ENCODE peak calls at places on chromosomes 5 and 9, in nine cellular contexts. O is OCI-LY7, Z is HCT116, W is MM.1S, Y is GM23248, R is GM23338, X is PC-9, H is PC-3, D is SK-N-SH. T is an unnamed sample.

GRCh38 chr5:74310386-74310785 is 330.1 kb downstream of the ENC1 start:
- DNase-seq in H (peak; percentile 50), Y (peak; percentile 42), R (no peak), W (no peak), O (no peak), D (no peak), Z (no peak), X (peak; percentile 29), T (no peak)

GRCh38 chr9:24041294-24041693 is 215.3 kb upstream of the ELAVL2 start:
- DNase-seq in H (no peak), O (no peak), R (no peak), Y (no peak), W (no peak), X (no peak), Z (no peak), D (no peak), T (no peak)

GRCh38 chr5:115100556-115100955 is 69.2 kb downstream of the TRIM36 start:
- DNase-seq in O (no peak), X (no peak), D (no peak), H (peak; percentile 42), Z (no peak), R (no peak), Y (peak; percentile 38), W (no peak), T (peak; percentile 16)

GRCh38 chr9:87554177-87554940 is 56.7 kb downstream of the DAPK1 start:
- DNase-seq in R (peak; percentile 29), W (no peak), Y (peak; percentile 9), D (no peak), H (no peak), X (no peak), Z (no peak), O (peak; percentile 24), T (no peak)

GRCh38 chr9:92291577-92291976 is 1.9 kb downstream of the IARS1 start:
- DNase-seq in H (no peak), Z (no peak), Y (peak; percentile 9), O (no peak), X (no peak), D (no peak), W (no peak), R (no peak), T (no peak)

GRCh38 chr5:58187473-58188286 is 272.2 kb downstream of the PLK2 start:
- DNase-seq in Y (no peak), O (no peak), D (no peak), H (peak; percentile 27), R (no peak), W (no peak), X (no peak), Z (no peak), T (no peak)

GRCh38 chr5:178674334-178674733 is 47.5 kb upstream of the CLK4 start:
- DNase-seq in Y (peak; percentile 12), X (no peak), O (no peak), H (no peak), D (no peak), R (peak; percentile 12), W (no peak), Z (no peak), T (no peak)

GRCh38 chr5:168578006-168578405 is 1.2 kb downstream of the PANK3 start:
- DNase-seq in Z (no peak), D (no peak), X (no peak), R (no peak), W (no peak), Y (peak; percentile 64), O (peak; percentile 5), H (peak; percentile 38), T (no peak)

GRCh38 chr5:156326718-156327259 is at the start of gene SGCD:
- DNase-seq in D (peak; percentile 46), Z (no peak), X (no peak), W (no peak), O (no peak), Y (peak; percentile 97), R (peak; percentile 16), H (no peak), T (peak; percentile 70)

GRCh38 chr9:111108946-111109345 is 70.7 kb upstream of the LPAR1 start:
- DNase-seq in Z (no peak), W (no peak), O (no peak), D (no peak), R (no peak), H (no peak), Y (peak; percentile 97), X (no peak), T (no peak)

GRCh38 chr5:37121465-37121864 is 127.7 kb downstream of the CPLANE1 start:
- DNase-seq in O (no peak), W (no peak), Z (no peak), H (no peak), Y (no peak), X (no peak), R (no peak), D (no peak), T (no peak)

GRCh38 chr5:180161420-180162303 is 47.3 kb downstream of the RASGEF1C start:
- DNase-seq in W (no peak), H (no peak), X (no peak), Y (no peak), D (peak; percentile 80), O (no peak), R (peak; percentile 44), Z (no peak), T (peak; percentile 2)

GRCh38 chr9:14511452-14511851 is 181.8 kb downstream of the ZDHHC21 start:
- DNase-seq in Z (no peak), H (peak; percentile 14), W (no peak), O (no peak), D (no peak), R (no peak), X (no peak), Y (peak; percentile 48), T (no peak)

GRCh38 chr9:134585021-134585561 is 56.5 kb upstream of the COL5A1 start:
- DNase-seq in X (no peak), H (no peak), Z (no peak), Y (no peak), O (no peak), D (no peak), R (no peak), W (no peak), T (no peak)

GRCh38 chr9:99353408-99353807 is 131.3 kb downstream of the SEC61B start:
- DNase-seq in Y (peak; percentile 98), H (peak; percentile 40), W (no peak), X (no peak), R (no peak), D (no peak), Z (no peak), O (no peak), T (no peak)

DNA sequence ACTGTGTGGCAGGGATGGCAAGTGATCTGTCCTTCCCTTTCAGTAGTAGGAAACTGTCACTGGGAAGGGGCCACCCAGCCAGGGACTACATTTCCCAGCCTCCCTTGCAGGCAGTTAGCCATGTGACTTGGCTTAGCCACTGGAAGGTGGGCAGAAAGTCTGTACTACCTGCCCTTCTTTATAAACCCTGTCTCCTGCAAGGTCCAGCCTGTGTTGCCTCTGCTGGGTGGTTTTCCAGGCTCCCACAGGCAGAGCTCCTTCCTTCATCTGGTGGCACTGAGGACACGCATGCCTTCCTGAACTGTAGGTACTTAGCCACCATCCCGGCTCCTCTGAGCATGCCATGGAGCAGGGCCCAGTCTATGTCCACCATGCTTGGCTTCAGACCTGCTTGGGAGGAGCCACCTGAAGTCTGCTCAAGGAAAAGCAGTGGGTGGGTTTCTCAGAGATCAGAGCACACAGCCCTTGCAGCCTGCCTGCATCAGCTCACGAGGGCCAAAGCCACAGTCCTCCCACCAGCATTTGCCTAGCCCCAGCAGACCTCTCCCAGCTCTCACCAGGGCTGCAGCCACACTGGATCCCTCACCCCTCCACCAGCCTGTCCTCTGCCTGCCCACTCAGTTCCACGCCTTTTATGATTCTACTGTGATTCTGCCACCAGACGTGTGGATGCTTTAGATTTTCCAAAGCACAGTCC is 16.7 kb upstream of the SLC25A51 start:
- DNase-seq in D (no peak), X (no peak), H (no peak), W (peak; percentile 27), Z (no peak), O (peak; percentile 50), Y (no peak), R (peak; percentile 61), T (peak; percentile 35)
- H3K36me3 ChIP-seq in D (peaks cover 14% of the 10 kb centered on the region), X (no peaks in the 10 kb centered on the region), H (peaks cover 3% of the 10 kb centered on the region), W (no peaks in the 10 kb centered on the region), Z (peaks cover 7% of the 10 kb centered on the region), O (no peaks in the 10 kb centered on the region), Y (no peaks in the 10 kb centered on the region), R (no peaks in the 10 kb centered on the region), T (no peaks in the 10 kb centered on the region)

GRCh38 chr9:136921307-136921706 is 23.2 kb downstream of the FBXW5 start:
- DNase-seq in X (no peak), O (no peak), Y (no peak), D (no peak), W (no peak), H (no peak), Z (no peak), R (no peak), T (no peak)

GRCh38 chr9:136922540-136922939 is 22.0 kb downstream of the FBXW5 start:
- DNase-seq in D (no peak), W (no peak), O (no peak), R (no peak), X (no peak), H (no peak), Y (no peak), Z (no peak), T (no peak)

GRCh38 chr9:136920069-136920468 is 24.5 kb downstream of the FBXW5 start:
- DNase-seq in Y (no peak), W (no peak), O (no peak), Z (no peak), H (no peak), X (no peak), D (no peak), R (no peak), T (no peak)

GRCh38 chr9:136920832-136921231 is 23.7 kb downstream of the FBXW5 start:
- DNase-seq in Y (no peak), H (no peak), W (no peak), R (no peak), O (no peak), X (no peak), Z (no peak), D (no peak), T (no peak)

DNA sequence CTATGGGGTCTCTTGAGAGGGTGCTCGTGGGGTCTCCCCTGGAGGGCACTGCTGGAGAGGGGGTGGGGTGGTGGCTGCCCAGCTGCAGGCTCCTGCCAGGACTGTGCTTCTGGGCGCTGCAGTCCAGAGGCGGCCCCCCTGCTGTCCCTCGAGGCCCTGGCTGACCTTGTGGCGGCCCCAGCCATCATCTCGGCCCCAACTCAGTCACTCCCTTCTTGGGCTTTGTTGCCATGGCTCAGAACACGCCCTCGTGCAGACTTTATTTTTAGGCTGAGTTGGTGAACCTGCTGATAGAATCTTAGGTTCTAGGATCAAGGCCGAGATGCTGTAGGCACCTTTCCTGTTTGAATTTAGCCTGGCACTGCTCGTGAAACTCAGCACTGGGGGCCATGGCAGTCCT is 22.8 kb downstream of the FBXW5 start:
- DNase-seq in W (no peak), Z (no peak), X (no peak), R (no peak), O (no peak), H (no peak), Y (no peak), D (no peak), T (no peak)
- H3K9me2 ChIP-seq in W (no peaks in the 10 kb centered on the region), Z (no peaks in the 10 kb centered on the region), X (no peaks in the 10 kb centered on the region), R (no peaks in the 10 kb centered on the region), O (no peaks in the 10 kb centered on the region), H (no peaks in the 10 kb centered on the region), Y (no peaks in the 10 kb centered on the region), D (no peaks in the 10 kb centered on the region), T (no peaks in the 10 kb centered on the region)

GRCh38 chr9:2125909-2126308 is 110.8 kb downstream of the SMARCA2 start:
- DNase-seq in Z (no peak), R (no peak), O (peak; percentile 4), D (no peak), X (no peak), H (no peak), W (peak; percentile 36), Y (peak; percentile 38), T (no peak)
- H3K36me3 ChIP-seq in Z (no peaks in the 10 kb centered on the region), R (no peaks in the 10 kb centered on the region), O (peaks cover 60% of the 10 kb centered on the region), D (peaks cover 21% of the 10 kb centered on the region), X (no peaks in the 10 kb centered on the region), H (no peaks in the 10 kb centered on the region), W (peaks cover 14% of the 10 kb centered on the region), Y (no peaks in the 10 kb centered on the region), T (no peaks in the 10 kb centered on the region)

GRCh38 chr9:116816484-116816883 is 129.4 kb downstream of the TRIM32 start:
- DNase-seq in Z (no peak), H (no peak), X (no peak), W (no peak), O (no peak), R (no peak), D (no peak), Y (no peak), T (no peak)
- H3K9me2 ChIP-seq in Z (no peaks in the 10 kb centered on the region), H (no peaks in the 10 kb centered on the region), X (no peaks in the 10 kb centered on the region), W (no peaks in the 10 kb centered on the region), O (no peaks in the 10 kb centered on the region), R (no peaks in the 10 kb centered on the region), D (no peaks in the 10 kb centered on the region), Y (no peaks in the 10 kb centered on the region), T (no peaks in the 10 kb centered on the region)